ENCODE peak calls at places on chromosome 17, in four cellular contexts. One of them, this sample, is unnamed.

GRCh38 chr17:79220715-79221291 is 146.2 kb downstream of the ENGASE start:
- DNase-seq in body of pancreas: no peak
- DNase-seq in fibroblast of lung: no peak
- DNase-seq in cardiac muscle cell: peak; percentile 63
- DNase-seq in this sample: no peak

GRCh38 chr17:37607637-37608368 is 1.4 kb downstream of the SYNRG start:
- DNase-seq in fibroblast of lung: no peak
- DNase-seq in cardiac muscle cell: no peak
- DNase-seq in body of pancreas: no peak
- DNase-seq in this sample: no peak

GRCh38 chr17:35361027-35361426 is 12.4 kb downstream of the SLFN11 start:
- DNase-seq in body of pancreas: no peak
- DNase-seq in cardiac muscle cell: no peak
- DNase-seq in fibroblast of lung: no peak
- DNase-seq in this sample: no peak

GRCh38 chr17:7296189-7296861 is 1.9 kb upstream of the YBX2 start:
- DNase-seq in fibroblast of lung: peak; percentile 67
- DNase-seq in body of pancreas: peak; percentile 84
- DNase-seq in cardiac muscle cell: peak; percentile 92
- DNase-seq in this sample: peak; percentile 58

GRCh38 chr17:77353684-77354419 is 213.1 kb downstream of the SEC14L1 start:
- DNase-seq in fibroblast of lung: no peak
- DNase-seq in body of pancreas: no peak
- DNase-seq in cardiac muscle cell: no peak
- DNase-seq in this sample: peak; percentile 21

GRCh38 chr17:9768381-9768934 is 22.9 kb downstream of the DHRS7C start:
- DNase-seq in body of pancreas: no peak
- DNase-seq in cardiac muscle cell: peak; percentile 46
- DNase-seq in fibroblast of lung: peak; percentile 24
- DNase-seq in this sample: no peak

GRCh38 chr17:63950940-63951907 is 19.1 kb upstream of the CD79B start:
- DNase-seq in cardiac muscle cell: peak; percentile 46
- DNase-seq in body of pancreas: peak; percentile 74
- DNase-seq in fibroblast of lung: no peak
- DNase-seq in this sample: no peak

GRCh38 chr17:12229315-12229714 is 208.6 kb downstream of the MAP2K4 start:
- DNase-seq in cardiac muscle cell: no peak
- DNase-seq in body of pancreas: no peak
- DNase-seq in fibroblast of lung: no peak
- DNase-seq in this sample: no peak

GRCh38 chr17:66255112-66255511 is 25.9 kb upstream of the APOH start:
- DNase-seq in cardiac muscle cell: peak; percentile 73
- DNase-seq in fibroblast of lung: peak; percentile 72
- DNase-seq in body of pancreas: peak; percentile 29
- DNase-seq in this sample: peak; percentile 36

GRCh38 chr17:35708951-35709350 is 22.5 kb upstream of the RASL10B start:
- DNase-seq in fibroblast of lung: no peak
- DNase-seq in cardiac muscle cell: no peak
- DNase-seq in body of pancreas: no peak
- DNase-seq in this sample: no peak

GRCh38 chr17:80425835-80426426 is 11.0 kb downstream of the ENDOV start:
- DNase-seq in cardiac muscle cell: no peak
- DNase-seq in fibroblast of lung: no peak
- DNase-seq in body of pancreas: no peak
- DNase-seq in this sample: no peak

GRCh38 chr17:32914181-32914580 is 13.8 kb upstream of the TMEM98 start:
- DNase-seq in body of pancreas: no peak
- DNase-seq in cardiac muscle cell: no peak
- DNase-seq in fibroblast of lung: no peak
- DNase-seq in this sample: no peak

GRCh38 chr17:77479817-77480508 is 339.2 kb downstream of the SEC14L1 start:
- DNase-seq in body of pancreas: no peak
- DNase-seq in cardiac muscle cell: no peak
- DNase-seq in fibroblast of lung: no peak
- DNase-seq in this sample: no peak

GRCh38 chr17:72187544-72187943 is 66.7 kb downstream of the SOX9 start:
- DNase-seq in cardiac muscle cell: no peak
- DNase-seq in body of pancreas: peak; percentile 58
- DNase-seq in fibroblast of lung: peak; percentile 65
- DNase-seq in this sample: no peak

GRCh38 chr17:48483471-48484131 is 47.2 kb downstream of the HOXB1 start:
- DNase-seq in cardiac muscle cell: no peak
- DNase-seq in body of pancreas: no peak
- DNase-seq in fibroblast of lung: peak; percentile 100
- DNase-seq in this sample: no peak

GRCh38 chr17:58637011-58637570 is 54.8 kb downstream of the TEX14 start:
- DNase-seq in fibroblast of lung: no peak
- DNase-seq in cardiac muscle cell: no peak
- DNase-seq in body of pancreas: no peak
- DNase-seq in this sample: no peak

GRCh38 chr17:77146882-77147281 is 6.1 kb downstream of the SEC14L1 start:
- DNase-seq in fibroblast of lung: no peak
- DNase-seq in body of pancreas: peak; percentile 80
- DNase-seq in cardiac muscle cell: no peak
- DNase-seq in this sample: no peak

GRCh38 chr17:31629696-31630470 is 229.2 kb downstream of the COPRS start:
- DNase-seq in body of pancreas: no peak
- DNase-seq in fibroblast of lung: peak; percentile 85
- DNase-seq in cardiac muscle cell: no peak
- DNase-seq in this sample: no peak

GRCh38 chr17:62902573-62903229 is 63.3 kb upstream of the TANC2 start:
- DNase-seq in cardiac muscle cell: peak; percentile 21
- DNase-seq in body of pancreas: no peak
- DNase-seq in fibroblast of lung: no peak
- DNase-seq in this sample: no peak

GRCh38 chr17:37506678-37507077 is 17.0 kb downstream of the DUSP14 start:
- DNase-seq in fibroblast of lung: peak; percentile 46
- DNase-seq in cardiac muscle cell: peak; percentile 32
- DNase-seq in body of pancreas: no peak
- DNase-seq in this sample: peak; percentile 66

GRCh38 chr17:77698903-77699615 is 259.4 kb upstream of the TNRC6C start:
- DNase-seq in body of pancreas: no peak
- DNase-seq in fibroblast of lung: no peak
- DNase-seq in cardiac muscle cell: no peak
- DNase-seq in this sample: no peak

GRCh38 chr17:41937970-41938851 is 7.8 kb downstream of the ODAD4 start:
- DNase-seq in fibroblast of lung: no peak
- DNase-seq in cardiac muscle cell: no peak
- DNase-seq in body of pancreas: peak; percentile 79
- DNase-seq in this sample: no peak

GRCh38 chr17:80811181-80812105 is 180.2 kb upstream of the CHMP6 start:
- DNase-seq in fibroblast of lung: no peak
- DNase-seq in body of pancreas: peak; percentile 3
- DNase-seq in cardiac muscle cell: no peak
- DNase-seq in this sample: no peak

GRCh38 chr17:81456798-81457197 is 55.8 kb downstream of the ACTG1 start:
- DNase-seq in cardiac muscle cell: peak; percentile 78
- DNase-seq in body of pancreas: no peak
- DNase-seq in fibroblast of lung: no peak
- DNase-seq in this sample: no peak

GRCh38 chr17:76490112-76490710 is 11.0 kb downstream of the RHBDF2 start:
- DNase-seq in fibroblast of lung: no peak
- DNase-seq in cardiac muscle cell: no peak
- DNase-seq in body of pancreas: no peak
- DNase-seq in this sample: no peak

GRCh38 chr17:13888043-13888442 is 181.3 kb upstream of the COX10 start:
- DNase-seq in cardiac muscle cell: peak; percentile 63
- DNase-seq in body of pancreas: peak; percentile 22
- DNase-seq in fibroblast of lung: peak; percentile 39
- DNase-seq in this sample: no peak

GRCh38 chr17:59762022-59762825 is 54.8 kb downstream of the VMP1 start:
- DNase-seq in fibroblast of lung: peak; percentile 93
- DNase-seq in body of pancreas: peak; percentile 49
- DNase-seq in cardiac muscle cell: no peak
- DNase-seq in this sample: no peak

GRCh38 chr17:73718362-73718761 is 74.1 kb upstream of the SDK2 start:
- DNase-seq in fibroblast of lung: no peak
- DNase-seq in body of pancreas: no peak
- DNase-seq in cardiac muscle cell: no peak
- DNase-seq in this sample: no peak

GRCh38 chr17:78933959-78934568 is 8.9 kb upstream of the TIMP2 start:
- DNase-seq in body of pancreas: peak; percentile 99
- DNase-seq in fibroblast of lung: peak; percentile 99
- DNase-seq in cardiac muscle cell: peak; percentile 46
- DNase-seq in this sample: peak; percentile 78

GRCh38 chr17:40399185-40399584 is 18.5 kb downstream of the TOP2A start:
- DNase-seq in fibroblast of lung: peak; percentile 52
- DNase-seq in body of pancreas: no peak
- DNase-seq in cardiac muscle cell: peak; percentile 81
- DNase-seq in this sample: no peak

GRCh38 chr17:27207073-27207511 is 86.8 kb upstream of the WSB1 start:
- DNase-seq in cardiac muscle cell: no peak
- DNase-seq in fibroblast of lung: peak; percentile 60
- DNase-seq in body of pancreas: no peak
- DNase-seq in this sample: no peak

GRCh38 chr17:27203241-27203640 is 90.7 kb upstream of the WSB1 start:
- DNase-seq in cardiac muscle cell: no peak
- DNase-seq in body of pancreas: no peak
- DNase-seq in fibroblast of lung: no peak
- DNase-seq in this sample: no peak

GRCh38 chr17:27209316-27209715 is 84.6 kb upstream of the WSB1 start:
- DNase-seq in cardiac muscle cell: no peak
- DNase-seq in fibroblast of lung: no peak
- DNase-seq in body of pancreas: no peak
- DNase-seq in this sample: no peak

GRCh38 chr17:27200476-27200875 is 93.4 kb upstream of the WSB1 start:
- DNase-seq in body of pancreas: no peak
- DNase-seq in cardiac muscle cell: no peak
- DNase-seq in fibroblast of lung: no peak
- DNase-seq in this sample: no peak

GRCh38 chr17:27206447-27206846 is 87.5 kb upstream of the WSB1 start:
- DNase-seq in fibroblast of lung: no peak
- DNase-seq in body of pancreas: no peak
- DNase-seq in cardiac muscle cell: no peak
- DNase-seq in this sample: no peak
- TF ChIP-seq CTCF in fibroblast of lung: peak; percentile 17
- TF ChIP-seq CTCF in body of pancreas: no peak
- TF ChIP-seq CTCF in cardiac muscle cell: peak; percentile 38
- TF ChIP-seq CTCF in this sample: no peak

GRCh38 chr17:8698142-8699050 is 46.2 kb downstream of the CCDC42 start:
- DNase-seq in cardiac muscle cell: no peak
- DNase-seq in body of pancreas: peak; percentile 43
- DNase-seq in fibroblast of lung: peak; percentile 84
- DNase-seq in this sample: peak; percentile 55
- H3K4me3 ChIP-seq in cardiac muscle cell: no peak overlapping the region
- H3K4me3 ChIP-seq in body of pancreas: no peak overlapping the region
- H3K4me3 ChIP-seq in fibroblast of lung: peak overlapping the region; percentile 34
- H3K4me3 ChIP-seq in this sample: no peak overlapping the region

DNA sequence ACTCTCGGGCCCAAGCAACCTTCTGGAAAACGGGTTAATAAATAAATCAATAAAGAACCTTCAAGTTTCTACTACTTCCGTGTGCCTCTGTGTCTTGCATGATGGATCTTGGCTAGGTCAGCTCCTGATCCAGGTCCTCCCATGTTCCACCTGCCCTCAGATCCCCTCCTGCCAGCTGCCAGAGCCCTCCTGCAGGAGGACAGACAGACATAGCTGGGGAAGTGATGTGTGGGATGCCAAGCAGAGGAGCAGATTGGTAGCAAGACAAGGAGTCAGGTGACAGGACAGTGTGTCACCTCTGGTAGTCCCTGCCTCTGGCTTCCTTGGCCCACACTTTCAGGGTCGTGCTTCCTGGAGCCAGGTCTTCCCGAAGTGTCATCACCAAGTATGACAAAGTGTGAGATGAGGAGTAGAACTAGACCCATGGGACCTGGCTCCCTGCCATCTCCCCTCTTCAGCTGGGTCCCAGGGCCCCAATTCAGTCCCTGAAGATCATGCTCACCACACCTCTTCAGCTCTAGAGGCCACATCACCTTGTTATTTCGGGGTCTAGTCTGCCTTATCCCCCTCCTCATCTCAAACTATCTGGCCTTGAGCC is 1.0 kb upstream of the EPN3 start:
- DNase-seq in body of pancreas: no peak
- DNase-seq in cardiac muscle cell: no peak
- DNase-seq in fibroblast of lung: no peak
- DNase-seq in this sample: no peak
- H3K27ac ChIP-seq in body of pancreas: peak overlapping the region; percentile 96
- H3K27ac ChIP-seq in cardiac muscle cell: no peak overlapping the region
- H3K27ac ChIP-seq in fibroblast of lung: no peak overlapping the region
- H3K27ac ChIP-seq in this sample: no peak overlapping the region

GRCh38 chr17:50270430-50271172 is 3.7 kb upstream of the TMEM92 start:
- DNase-seq in body of pancreas: peak; percentile 7
- DNase-seq in cardiac muscle cell: peak; percentile 71
- DNase-seq in fibroblast of lung: peak; percentile 81
- DNase-seq in this sample: no peak
- TF ChIP-seq CTCF in body of pancreas: no peak
- TF ChIP-seq CTCF in cardiac muscle cell: no peak
- TF ChIP-seq CTCF in fibroblast of lung: no peak
- TF ChIP-seq CTCF in this sample: no peak

DNA sequence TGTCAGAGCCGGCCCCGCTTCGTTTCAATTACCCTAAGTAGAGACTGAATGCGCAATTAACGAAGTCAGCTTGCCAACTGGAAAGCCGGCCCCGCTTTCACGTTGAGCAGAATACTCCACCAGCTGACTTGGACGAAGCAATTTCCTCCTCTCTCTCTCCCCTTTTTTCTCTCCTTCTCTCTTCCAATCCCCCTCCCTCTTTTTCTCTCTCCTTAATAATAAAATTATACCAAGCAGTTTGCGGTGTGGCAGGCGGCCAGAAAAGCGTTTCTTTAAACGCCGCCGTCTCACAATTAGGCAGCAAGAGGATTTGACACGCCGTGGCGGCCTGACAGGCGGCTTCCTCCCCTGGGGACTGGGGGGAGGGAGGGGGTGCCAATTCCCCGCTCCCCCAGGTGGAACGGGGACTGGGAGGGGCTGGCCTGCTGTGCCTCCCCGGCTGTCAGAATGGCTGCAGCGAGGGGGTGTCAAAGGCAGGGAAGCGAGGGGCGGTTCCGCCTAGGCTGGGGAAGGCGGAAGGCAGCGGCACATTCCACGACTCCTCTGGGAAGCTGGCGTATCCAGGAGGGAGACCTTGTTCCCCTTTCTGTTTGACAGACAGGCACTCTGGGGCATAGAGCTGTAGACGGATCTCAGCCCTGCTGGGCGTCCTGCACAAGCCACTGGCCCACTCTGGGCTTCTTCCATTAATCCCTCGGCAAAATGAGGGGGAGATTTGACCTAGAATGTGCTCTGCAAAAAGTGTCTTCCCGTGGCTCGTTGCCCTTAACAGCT is 52.8 kb downstream of the SREBF1 start:
- DNase-seq in fibroblast of lung: peak; percentile 74
- DNase-seq in body of pancreas: peak; percentile 50
- DNase-seq in cardiac muscle cell: peak; percentile 71
- DNase-seq in this sample: peak; percentile 60
- H3K4me3 ChIP-seq in fibroblast of lung: peak overlapping the region; percentile 56
- H3K4me3 ChIP-seq in body of pancreas: no peak overlapping the region
- H3K4me3 ChIP-seq in cardiac muscle cell: peak overlapping the region; percentile 42
- H3K4me3 ChIP-seq in this sample: peak overlapping the region; percentile 72